ENCODE peak calls at places on chromosomes 3 and 15, in six cellular contexts. V is endothelial cell, W is suprapubic skin, M is B cell, J is cardiac muscle cell, H is heart right ventricle. E is an unnamed sample.

GRCh38 chr3:7074217-7074616 is 213.3 kb downstream of the GRM7 start:
- DNase-seq in V (no peak), W (no peak), M (no peak), J (no peak), H (no peak), E (no peak)

GRCh38 chr3:37494206-37494605 is 319.8 kb upstream of the LRRFIP2 start:
- DNase-seq in V (no peak), W (no peak), M (no peak), J (no peak), H (no peak), E (no peak)

GRCh38 chr15:100707229-100707628 is 104.8 kb downstream of the ASB7 start:
- DNase-seq in V (no peak), W (no peak), M (no peak), J (peak; percentile 31), H (no peak), E (no peak)

GRCh38 chr3:135752851-135753250 is 212.7 kb upstream of the PPP2R3A start:
- DNase-seq in V (peak; percentile 48), W (no peak), M (no peak), J (no peak), H (no peak), E (no peak)

GRCh38 chr3:188946837-188947236 is 224.9 kb upstream of the TPRG1 start:
- DNase-seq in V (no peak), W (no peak), M (no peak), J (peak; percentile 57), H (no peak), E (peak; percentile 55)

GRCh38 chr3:52005571-52005986 is 9.9 kb upstream of the RPL29 start:
- DNase-seq in V (no peak), W (no peak), M (no peak), J (peak; percentile 65), H (peak; percentile 76), E (no peak)

GRCh38 chr15:94580186-94580585 is 348.8 kb downstream of the MCTP2 start:
- DNase-seq in V (no peak), W (no peak), M (no peak), J (no peak), H (no peak), E (no peak)

GRCh38 chr3:150545419-150546225 is 674 bp downstream of the SERP1 start:
- DNase-seq in V (no peak), W (peak; percentile 86), M (peak; percentile 48), J (peak; percentile 13), H (peak; percentile 43), E (no peak)

GRCh38 chr3:122874116-122874515 is 79.2 kb downstream of the SLC49A4 start:
- DNase-seq in V (no peak), W (no peak), M (no peak), J (no peak), H (no peak), E (no peak)

GRCh38 chr15:48282186-48282585 is 49.0 kb upstream of the DUT start:
- DNase-seq in V (no peak), W (no peak), M (no peak), J (peak; percentile 46), H (no peak), E (no peak)

GRCh38 chr15:90780916-90781315 is 63.8 kb downstream of the BLM start:
- DNase-seq in V (no peak), W (no peak), M (no peak), J (no peak), H (no peak), E (no peak)

GRCh38 chr15:101613130-101614000 is 38.8 kb downstream of the TM2D3 start:
- DNase-seq in V (no peak), W (no peak), M (no peak), J (peak; percentile 61), H (peak; percentile 87), E (no peak)

GRCh38 chr3:38723569-38724391 is 74.3 kb upstream of the SCN5A start:
- DNase-seq in V (no peak), W (no peak), M (no peak), J (peak; percentile 12), H (peak; percentile 43), E (no peak)

GRCh38 chr3:166013073-166013679 is 176.0 kb upstream of the BCHE start:
- DNase-seq in V (peak; percentile 41), W (no peak), M (no peak), J (peak; percentile 27), H (no peak), E (no peak)

GRCh38 chr15:30953183-30953582 is 38.2 kb downstream of the MTMR10 start:
- DNase-seq in V (no peak), W (no peak), M (no peak), J (no peak), H (no peak), E (no peak)

GRCh38 chr3:31354373-31354772 is 178.4 kb upstream of the STT3B start:
- DNase-seq in V (no peak), W (no peak), M (no peak), J (peak; percentile 13), H (no peak), E (no peak)

GRCh38 chr3:159854500-159855124 is 134.0 kb upstream of the IL12A start:
- DNase-seq in V (no peak), W (no peak), M (no peak), J (peak; percentile 80), H (no peak), E (no peak)

GRCh38 chr15:39079296-39079834 is 501.5 kb upstream of the THBS1 start:
- DNase-seq in V (no peak), W (no peak), M (no peak), J (peak; percentile 85), H (no peak), E (no peak)

GRCh38 chr15:98076021-98076816 is 115.7 kb downstream of the ARRDC4 start:
- DNase-seq in V (no peak), W (no peak), M (no peak), J (no peak), H (peak; percentile 36), E (no peak)

GRCh38 chr3:194265505-194265892 is 85.6 kb downstream of the CPN2 start:
- DNase-seq in V (no peak), W (peak; percentile 92), M (no peak), J (peak; percentile 99), H (peak; percentile 94), E (no peak)

GRCh38 chr15:81752974-81753373 is 292.8 kb downstream of the MEX3B start:
- DNase-seq in V (no peak), W (no peak), M (no peak), J (peak; percentile 8), H (no peak), E (no peak)
- TF ChIP-seq CTCF in V (no peak), W (no peak), M (no peak), J (no peak), H (no peak), E (no peak)

GRCh38 chr3:9795212-9795611 is 2.3 kb downstream of the ARPC4 start:
- DNase-seq in V (no peak), W (no peak), M (peak; percentile 74), J (no peak), H (no peak), E (no peak)

GRCh38 chr3:9803494-9803893 is 6.6 kb upstream of the TTLL3 start:
- DNase-seq in V (no peak), W (no peak), M (no peak), J (no peak), H (no peak), E (no peak)

GRCh38 chr3:9797196-9797945 is 4.5 kb downstream of the ARPC4 start:
- DNase-seq in V (no peak), W (no peak), M (no peak), J (no peak), H (no peak), E (no peak)

GRCh38 chr3:9806137-9806536 is 3.9 kb upstream of the TTLL3 start:
- DNase-seq in V (no peak), W (no peak), M (no peak), J (no peak), H (no peak), E (no peak)

DNA sequence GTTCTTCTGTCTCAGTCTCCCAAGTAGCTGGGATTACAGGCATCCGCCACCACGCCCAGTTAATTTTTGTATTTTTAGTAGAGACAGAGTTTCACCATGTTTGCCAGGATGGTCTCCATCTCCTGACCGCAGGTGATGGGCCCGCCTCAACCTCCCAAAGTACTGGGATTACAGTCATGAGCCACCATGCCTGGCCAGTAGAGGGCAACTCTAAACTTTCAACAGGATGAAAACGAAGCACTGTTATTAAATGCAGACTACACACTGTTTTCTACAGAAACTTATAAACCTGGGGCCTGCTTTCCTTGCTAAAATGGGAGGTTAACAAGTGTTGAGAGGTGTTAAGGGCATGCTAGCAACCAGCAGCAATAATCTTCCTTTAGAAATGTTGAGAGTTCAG is 7.6 kb downstream of the ARPC4 start:
- DNase-seq in V (no peak), W (no peak), M (no peak), J (no peak), H (no peak), E (no peak)
- TF ChIP-seq CTCF in V (no peak), W (peak; percentile 14), M (no peak), J (peak; percentile 30), H (peak; percentile 11), E (peak; percentile 9)

GRCh38 chr3:115550285-115550741 is 73.0 kb upstream of the GAP43 start:
- DNase-seq in V (no peak), W (no peak), M (no peak), J (no peak), H (peak; percentile 44), E (no peak)

GRCh38 chr3:115548611-115549010 is 74.7 kb upstream of the GAP43 start:
- DNase-seq in V (no peak), W (no peak), M (no peak), J (no peak), H (no peak), E (no peak)

GRCh38 chr3:115552007-115552406 is 71.3 kb upstream of the GAP43 start:
- DNase-seq in V (no peak), W (no peak), M (no peak), J (no peak), H (no peak), E (no peak)

GRCh38 chr3:115549111-115549510 is 74.2 kb upstream of the GAP43 start:
- DNase-seq in V (no peak), W (no peak), M (no peak), J (peak; percentile 43), H (no peak), E (no peak)

GRCh38 chr3:115551091-115551490 is 72.2 kb upstream of the GAP43 start:
- DNase-seq in V (no peak), W (no peak), M (no peak), J (no peak), H (no peak), E (no peak)
- TF ChIP-seq CTCF in V (no peak), W (no peak), M (no peak), J (no peak), H (no peak), E (no peak)

DNA sequence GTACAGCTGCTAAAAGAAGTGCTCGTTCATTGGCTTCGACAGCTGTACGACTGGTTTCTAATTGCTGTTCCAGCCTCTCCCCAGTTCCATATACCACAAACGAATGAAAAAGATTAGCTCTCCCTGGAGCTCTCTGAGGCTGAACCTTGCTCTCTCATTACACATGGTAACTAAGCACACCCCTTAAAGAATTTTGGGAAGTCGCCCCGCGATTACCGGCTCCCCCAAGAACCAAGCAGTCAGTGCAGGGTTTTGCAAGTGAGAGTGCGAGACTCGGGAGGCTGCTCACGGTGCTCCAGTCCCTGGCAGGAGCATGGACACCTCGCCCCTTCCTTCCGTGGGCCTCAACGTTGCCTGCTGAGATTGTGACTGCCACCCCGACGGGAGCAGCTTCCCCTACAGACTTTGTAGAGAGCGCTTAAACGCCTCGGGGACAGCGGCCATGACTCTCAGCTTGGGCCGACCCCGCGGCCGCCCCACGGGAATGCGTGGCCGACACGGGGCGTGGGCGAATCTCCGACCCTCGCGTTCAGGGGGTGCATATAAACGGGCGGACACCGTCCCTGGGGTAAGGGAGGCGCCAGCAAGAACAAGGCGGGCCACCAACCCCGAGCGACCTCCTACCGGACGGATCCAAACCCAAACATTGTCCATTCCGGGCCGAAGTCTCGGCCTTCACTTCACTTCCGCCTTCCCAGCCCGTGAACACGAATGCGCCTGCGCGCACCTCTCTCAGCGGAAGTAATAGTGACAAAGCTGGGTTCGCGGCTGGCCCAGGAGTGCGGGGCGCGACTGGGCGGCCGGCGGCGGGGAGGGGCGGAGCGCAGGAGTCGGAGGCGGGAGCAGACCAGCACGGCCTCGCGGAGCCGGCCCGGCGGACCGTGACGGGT is at the start of gene ATP2C1:
- DNase-seq in V (peak; percentile 95), W (peak; percentile 96), M (peak; percentile 91), J (peak; percentile 98), H (peak; percentile 95), E (peak; percentile 95)
- TF ChIP-seq CTCF in V (peak; percentile 39), W (peak; percentile 20), M (peak; percentile 64), J (no peak), H (no peak), E (peak; percentile 72)

E was measured in CD14-positive monocyte.